ENCODE peak calls at places on chromosome 21, in five cellular contexts. C is prostate gland, J is K562, K is esophagus muscularis mucosa, S is lower leg skin. F is an unnamed sample.
A peak's percentile ranks its signal among the peaks of the same experiment; 100 is the strongest.

GRCh38 chr21:33403128-33403785 is at the start of gene IFNGR2:
- DNase-seq in J (peak; percentile 92), C (no peak), K (no peak), S (no peak), F (peak; percentile 42)

GRCh38 chr21:42486551-42486950 is 9.5 kb downstream of the RSPH1 start:
- DNase-seq in J (no peak), C (no peak), K (no peak), S (no peak), F (no peak)

GRCh38 chr21:25806053-25806452 is 71.3 kb downstream of the GABPA start:
- DNase-seq in C (no peak), S (no peak), J (no peak), K (no peak), F (no peak)

GRCh38 chr21:29215709-29216108 is 83.0 kb upstream of the BACH1 start:
- DNase-seq in K (no peak), J (no peak), C (peak; percentile 49), S (no peak), F (no peak)

GRCh38 chr21:33069994-33070811 is at the start of gene OLIG1:
- DNase-seq in C (peak; percentile 31), K (no peak), S (no peak), J (no peak), F (no peak)

GRCh38 chr21:34187935-34188334 is 114.6 kb downstream of the MRPS6 start:
- DNase-seq in J (no peak), C (no peak), K (no peak), S (peak; percentile 50), F (no peak)

GRCh38 chr21:34827445-34828235 is 158.8 kb downstream of the CLIC6 start:
- DNase-seq in K (no peak), S (peak; percentile 13), J (no peak), C (no peak), F (no peak)

GRCh38 chr21:40165671-40166070 is 298.4 kb downstream of the PCP4 start:
- DNase-seq in K (no peak), S (no peak), J (no peak), C (no peak), F (no peak)

GRCh38 chr21:34946385-34947121 is 102.5 kb downstream of the RUNX1 start:
- DNase-seq in S (no peak), K (no peak), J (no peak), C (no peak), F (no peak)

GRCh38 chr21:33110340-33110715 is 40.4 kb downstream of the OLIG1 start:
- DNase-seq in J (no peak), S (no peak), K (no peak), C (no peak), F (no peak)

GRCh38 chr21:29506947-29507346 is 208.2 kb downstream of the BACH1 start:
- DNase-seq in J (no peak), K (no peak), C (no peak), S (no peak), F (no peak)

GRCh38 chr21:35376406-35377135 is 327.5 kb upstream of the RUNX1 start:
- DNase-seq in C (no peak), K (no peak), S (no peak), J (no peak), F (no peak)

GRCh38 chr21:33395866-33396265 is 7.3 kb upstream of the IFNGR2 start:
- DNase-seq in K (no peak), J (no peak), S (no peak), C (no peak), F (peak; percentile 78)

GRCh38 chr21:46472246-46472645 is 13.6 kb downstream of the DIP2A start:
- DNase-seq in S (no peak), J (no peak), K (no peak), C (no peak), F (no peak)

GRCh38 chr21:33551664-33552063 is 8.8 kb downstream of the SON start:
- DNase-seq in J (no peak), K (no peak), C (no peak), S (no peak), F (no peak)

GRCh38 chr21:33936221-33937038 is 20.8 kb upstream of the ATP5PO start:
- DNase-seq in C (no peak), J (no peak), S (peak; percentile 60), K (no peak), F (no peak)

GRCh38 chr21:42652527-42653491 is 612 bp upstream of the PDE9A start:
- DNase-seq in S (no peak), C (peak; percentile 74), K (no peak), J (peak; percentile 55), F (peak; percentile 95)

DNA sequence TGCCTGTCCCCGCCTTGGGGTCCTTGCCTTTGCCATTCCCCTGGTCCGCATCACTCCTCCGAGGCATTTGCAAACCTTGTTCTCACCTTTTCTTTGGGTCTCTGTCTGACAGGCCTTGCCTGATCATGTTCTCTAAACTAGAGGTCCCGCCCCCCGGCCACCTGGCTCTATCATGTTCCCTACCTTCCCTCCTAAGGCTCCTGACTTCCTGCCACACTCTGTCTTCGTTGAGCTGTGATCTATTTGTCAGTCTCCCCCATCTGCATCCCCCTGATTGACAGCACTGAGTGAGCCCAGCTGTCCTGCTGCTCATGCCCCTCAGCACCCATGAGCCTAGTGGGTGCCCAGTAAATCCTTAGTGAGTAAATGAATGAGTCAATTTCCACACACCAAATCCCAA is 22.8 kb downstream of the ERG start:
- DNase-seq in K (no peak), C (no peak), S (no peak), J (no peak), F (no peak)
- TF ChIP-seq POLR2A in K (no peak), C (no peak), S (no peak), J (no peak), F (no peak)

GRCh38 chr21:43884012-43884860 is 19.2 kb downstream of the AGPAT3 start:
- DNase-seq in S (no peak), J (peak; percentile 97), C (no peak), K (no peak), F (no peak)

GRCh38 chr21:43884861-43885370 is 19.9 kb downstream of the AGPAT3 start:
- DNase-seq in C (no peak), S (no peak), K (no peak), J (no peak), F (no peak)

GRCh38 chr21:43881283-43881682 is 16.3 kb downstream of the AGPAT3 start:
- DNase-seq in C (no peak), J (no peak), K (no peak), S (no peak), F (no peak)

GRCh38 chr21:43881918-43882317 is 16.9 kb downstream of the AGPAT3 start:
- DNase-seq in J (no peak), C (no peak), K (no peak), S (no peak), F (no peak)

DNA sequence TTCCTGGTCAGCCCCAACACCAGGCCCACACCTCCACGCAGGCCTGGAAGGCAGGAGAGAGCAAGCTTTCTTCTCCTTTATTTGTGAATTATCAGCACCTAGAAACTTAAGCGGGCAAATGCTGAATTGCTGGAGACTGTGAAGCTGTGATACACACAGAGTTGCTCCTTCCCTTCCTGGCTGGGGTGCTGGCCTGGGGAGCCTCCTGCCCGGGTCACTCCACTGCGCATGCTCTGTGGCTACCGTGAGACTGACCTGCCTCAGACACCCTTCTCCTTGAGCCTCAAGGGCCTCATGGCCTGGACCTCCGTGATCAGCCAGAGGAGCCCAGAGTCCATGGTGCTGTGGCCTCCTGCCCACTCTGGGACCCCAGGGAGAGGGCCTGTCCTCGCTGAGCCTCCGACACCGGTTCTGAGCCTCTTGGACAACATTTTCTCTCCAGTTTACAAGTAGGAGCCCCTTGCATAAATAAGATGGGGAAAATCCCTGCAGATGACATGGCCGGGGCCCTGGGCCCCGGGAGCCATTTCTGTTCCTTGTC is 18.0 kb downstream of the AGPAT3 start:
- DNase-seq in C (no peak), S (no peak), K (no peak), J (no peak), F (no peak)
- TF ChIP-seq POLR2A in C (no peak), S (no peak), K (no peak), J (no peak), F (no peak)

DNA sequence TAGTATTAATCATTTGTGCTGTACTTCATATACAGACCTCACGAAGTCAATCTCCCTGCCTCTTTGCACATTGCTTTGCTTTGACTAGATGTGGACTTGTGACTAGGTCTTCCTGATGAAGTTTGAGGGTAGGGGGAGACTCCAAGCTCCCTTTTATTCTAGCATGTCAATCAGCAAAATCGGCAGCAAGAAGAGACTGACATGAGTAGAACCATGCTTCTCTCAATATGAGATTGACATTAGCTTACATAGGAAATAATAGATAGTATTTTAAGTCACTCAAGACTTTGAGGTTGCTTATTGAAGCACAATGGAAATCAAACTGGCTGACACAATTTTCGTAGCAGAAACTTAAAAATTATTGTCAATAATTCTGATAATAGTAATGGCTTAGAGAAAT is 866.4 kb upstream of the ADAMTS5 start:
- DNase-seq in K (no peak), J (no peak), C (no peak), S (no peak), F (no peak)
- TF ChIP-seq POLR2A in K (no peak), J (no peak), C (no peak), S (no peak), F (no peak)

GRCh38 chr21:45439171-45439872 is 34.4 kb downstream of the COL18A1 start:
- DNase-seq in S (peak; percentile 69), J (peak; percentile 90), K (peak; percentile 95), C (peak; percentile 77), F (peak; percentile 97)
- TF ChIP-seq POLR2A in S (no peak), J (no peak), K (no peak), C (no peak), F (no peak)

GRCh38 chr21:31663584-31664249 is 4.2 kb downstream of the SOD1 start:
- DNase-seq in C (no peak), J (no peak), K (no peak), S (no peak), F (no peak)

GRCh38 chr21:31667639-31668038 is 8.1 kb downstream of the SOD1 start:
- DNase-seq in C (no peak), S (no peak), J (no peak), K (no peak), F (no peak)

GRCh38 chr21:31666445-31667010 is 7.0 kb downstream of the SOD1 start:
- DNase-seq in S (no peak), J (no peak), K (no peak), C (no peak), F (no peak)

GRCh38 chr21:31667141-31667540 is 7.6 kb downstream of the SOD1 start:
- DNase-seq in J (no peak), C (no peak), K (no peak), S (no peak), F (no peak)

GRCh38 chr21:31665397-31665796 is 5.9 kb downstream of the SOD1 start:
- DNase-seq in S (no peak), K (no peak), C (no peak), J (no peak), F (no peak)
- TF ChIP-seq POLR2A in S (no peak), K (no peak), C (no peak), J (no peak), F (no peak)

DNA sequence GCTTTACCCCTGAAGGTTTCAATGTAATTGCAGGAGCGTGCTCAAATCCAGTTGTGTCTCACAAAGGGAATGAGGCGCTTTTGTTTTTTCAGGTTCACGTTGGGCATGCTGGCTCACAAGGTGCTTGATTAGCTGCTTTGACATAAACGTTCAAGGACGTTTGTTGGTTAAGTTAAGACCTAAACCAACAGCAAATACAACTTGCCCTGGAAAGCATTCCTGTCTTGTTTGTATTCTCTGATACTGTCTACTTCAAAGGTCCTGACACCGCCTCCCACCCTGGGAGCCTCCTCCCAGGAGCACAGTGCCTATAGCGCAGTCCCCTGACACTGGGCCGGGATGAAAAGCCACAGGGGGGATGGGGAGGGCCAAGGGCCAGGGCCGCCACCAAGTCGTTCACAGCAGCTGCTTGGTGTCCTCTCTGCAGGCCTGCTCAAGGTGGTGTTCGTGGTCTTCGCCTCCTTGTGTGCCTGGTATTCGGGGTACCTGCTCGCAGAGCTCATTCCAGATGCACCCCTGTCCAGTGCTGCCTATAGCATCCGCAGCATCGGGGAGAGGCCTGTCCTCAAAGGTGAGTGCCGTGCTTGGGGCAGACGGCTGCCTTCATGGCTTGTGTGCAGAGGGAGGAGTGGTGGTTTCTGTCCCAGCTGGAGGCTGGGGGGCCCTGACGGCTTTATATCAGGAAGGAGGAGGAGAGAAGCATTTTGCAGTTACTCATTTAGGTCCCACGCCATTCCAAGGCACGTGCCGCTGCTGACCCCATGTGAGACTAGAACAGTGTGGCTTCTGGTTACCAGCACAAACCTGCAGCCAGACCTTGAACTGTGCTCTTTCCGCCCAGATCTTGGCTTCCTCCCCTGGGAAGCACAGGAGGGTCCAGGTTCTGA is 6.1 kb downstream of the FAM3B start:
- DNase-seq in J (no peak), S (no peak), C (no peak), K (no peak), F (no peak)
- TF ChIP-seq POLR2A in J (no peak), S (no peak), C (no peak), K (no peak), F (no peak)